ENCODE peak calls at places on chromosome 17, in four cellular contexts. Z is SK-N-SH, A is K562, D is H1. E is an unnamed sample.

GRCh38 chr17:64269687-64270649 is 6.9 kb upstream of the TEX2 start:
- DNase-seq in Z (peak), A (no peak), D (no peak), E (no peak)

GRCh38 chr17:16374129-16374528 is 6.8 kb upstream of the UBB start:
- DNase-seq in Z (no peak), A (no peak), D (no peak), E (no peak)

GRCh38 chr17:76735006-76735405 is 2.1 kb downstream of the SRSF2 start:
- DNase-seq in Z (no peak), A (no peak), D (no peak), E (no peak)

GRCh38 chr17:17377071-17377487 is 73.9 kb downstream of the NT5M start:
- DNase-seq in Z (peak), A (no peak), D (no peak), E (no peak)

GRCh38 chr17:4509402-4509801 is 10.7 kb downstream of the SPNS2 start:
- DNase-seq in Z (no peak), A (no peak), D (no peak), E (no peak)

GRCh38 chr17:69511244-69511643 is 96.7 kb downstream of the MAP2K6 start:
- DNase-seq in Z (no peak), A (no peak), D (no peak), E (no peak)

GRCh38 chr17:8141741-8142140 is 10.5 kb downstream of the PER1 start:
- DNase-seq in Z (no peak), A (no peak), D (no peak), E (no peak)

GRCh38 chr17:29143894-29144293 is 36.3 kb downstream of the MYO18A start:
- DNase-seq in Z (peak), A (no peak), D (no peak), E (no peak)

GRCh38 chr17:77312786-77313599 is 172.2 kb downstream of the SEC14L1 start:
- DNase-seq in Z (peak), A (no peak), D (no peak), E (no peak)

GRCh38 chr17:67902531-67903231 is 77.4 kb downstream of the BPTF start:
- DNase-seq in Z (no peak), A (no peak), D (no peak), E (no peak)

GRCh38 chr17:40177275-40177874 is at the start of gene RAPGEFL1:
- DNase-seq in Z (peak), A (peak), D (peak), E (peak)

GRCh38 chr17:65576939-65577338 is 15.5 kb upstream of the AXIN2 start:
- DNase-seq in Z (no peak), A (peak), D (no peak), E (peak)

GRCh38 chr17:15185625-15185991 is 79.5 kb downstream of the PMP22 start:
- DNase-seq in Z (no peak), A (no peak), D (no peak), E (no peak)

GRCh38 chr17:57433396-57433944 is 177.1 kb downstream of the MSI2 start:
- DNase-seq in Z (no peak), A (no peak), D (no peak), E (no peak)

GRCh38 chr17:35129154-35129972 is 7.9 kb downstream of the FNDC8 start:
- DNase-seq in Z (no peak), A (no peak), D (no peak), E (no peak)
- TF ChIP-seq MAX in Z (no peak), A (no peak), D (no peak), E (no peak)

DNA sequence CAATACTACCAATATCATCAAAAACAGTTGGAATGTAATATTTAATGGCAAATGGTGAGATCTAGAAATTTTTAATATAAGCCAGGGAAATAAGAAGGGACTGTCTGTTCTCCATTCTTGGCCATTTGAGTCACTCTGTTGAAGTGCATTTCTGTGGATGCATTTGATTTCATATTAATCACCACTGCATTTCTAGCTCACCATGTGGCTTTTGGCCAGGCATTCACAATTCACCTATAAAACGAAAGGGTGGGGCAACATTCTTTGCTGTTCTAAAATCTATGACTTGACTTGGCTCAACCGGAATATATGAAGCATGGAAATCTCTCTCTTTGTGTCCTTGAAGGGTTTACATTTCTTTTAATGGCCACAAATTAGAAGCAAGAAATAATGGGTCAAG is 483.0 kb downstream of the SLC39A11 start:
- DNase-seq in Z (no peak), A (no peak), D (no peak), E (no peak)
- TF ChIP-seq TEAD4 in Z (no peak), A (no peak), D (no peak), E (no peak)

DNA sequence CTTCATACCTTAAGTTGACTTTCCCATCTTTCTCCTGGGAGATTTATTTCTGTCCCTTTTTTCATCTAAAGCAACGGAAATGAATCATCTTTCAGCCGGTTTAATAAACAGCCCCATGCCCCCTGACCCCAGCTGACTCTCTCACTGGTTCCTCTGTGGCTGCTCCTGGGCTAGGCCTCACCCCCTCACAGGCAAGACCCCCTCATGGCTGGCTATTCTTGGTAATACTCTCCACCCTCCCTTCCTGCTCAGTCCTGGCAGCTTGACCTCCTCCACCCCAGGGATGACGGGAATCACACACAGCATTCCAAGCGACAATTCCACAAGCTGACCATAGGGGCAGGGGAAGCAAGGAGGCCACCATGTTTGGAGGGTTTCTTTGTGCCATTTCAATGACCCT is 1.5 kb upstream of the ADAP2 start:
- DNase-seq in Z (peak), A (no peak), D (no peak), E (peak)
- TF ChIP-seq MAX in Z (no peak), A (no peak), D (no peak), E (no peak)

DNA sequence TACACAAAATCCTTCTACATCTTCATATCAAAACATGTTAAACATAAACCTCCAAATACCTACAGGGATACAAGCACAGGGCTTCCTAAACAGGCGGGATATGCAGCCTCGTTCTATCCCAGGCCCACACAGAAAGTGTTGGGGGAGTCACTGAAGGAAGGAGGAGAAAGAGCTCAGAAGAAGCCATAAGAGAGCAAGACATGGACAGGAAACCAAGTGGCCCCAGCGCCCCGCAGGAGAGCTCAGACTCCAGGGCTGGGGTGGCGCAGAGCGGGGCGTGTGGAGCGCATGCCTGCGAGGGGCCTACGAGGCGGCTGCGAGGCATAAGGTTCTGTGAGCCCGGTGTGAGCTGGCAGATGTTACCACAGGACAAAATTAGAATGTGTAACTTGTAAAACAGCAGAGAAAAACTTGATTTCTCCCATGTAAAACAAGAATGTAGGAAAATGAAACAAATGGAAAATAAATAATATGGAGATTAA is 11.0 kb upstream of the FASN start:
- DNase-seq in Z (no peak), A (no peak), D (no peak), E (no peak)
- TF ChIP-seq TEAD4 in Z (no peak), A (no peak), D (no peak), E (no peak)

DNA sequence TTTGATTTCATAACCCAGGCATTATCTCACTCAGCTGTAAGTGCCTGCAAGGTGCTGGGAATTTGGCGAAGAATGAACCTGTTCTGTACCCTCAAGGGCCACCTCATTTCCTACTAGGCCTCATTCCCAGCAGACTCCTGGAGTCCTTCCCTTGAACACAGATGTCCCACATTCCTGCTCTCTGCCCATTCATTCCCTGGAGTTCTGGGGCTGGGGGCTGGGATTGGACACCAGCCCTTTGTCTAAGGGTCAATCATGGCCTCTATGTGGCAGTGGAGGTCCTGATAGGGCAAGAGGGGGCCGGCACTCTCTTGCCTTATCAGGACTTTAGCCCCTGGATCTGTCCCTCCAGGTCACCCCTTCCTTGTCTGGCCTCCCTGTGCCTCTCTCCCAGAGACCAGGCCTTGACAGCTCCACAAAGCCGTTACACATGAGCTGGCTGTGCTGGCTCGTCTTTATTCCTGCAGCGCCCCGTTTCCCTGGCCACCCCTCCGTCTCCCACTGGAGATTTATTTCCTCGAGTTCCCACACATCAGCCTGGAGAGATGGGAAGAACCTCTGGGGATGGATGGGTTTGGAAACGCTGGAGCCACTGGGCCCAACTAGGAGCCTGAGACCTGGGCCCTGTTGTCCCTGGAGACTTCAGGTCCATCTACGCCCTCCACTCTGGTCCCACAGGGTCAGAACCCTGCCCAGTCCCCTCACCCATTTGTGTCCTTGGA is 920 bp upstream of the GFAP start:
- DNase-seq in Z (peak), A (no peak), D (no peak), E (no peak)
- TF ChIP-seq MAX in Z (no peak), A (no peak), D (no peak), E (no peak)

E was measured in WTC11.